ENCODE peak calls at places on chromosomes 1 and 21, in four cellular contexts. J is aorta, Z is esophagus squamous epithelium, V is neuronal stem cell. S is an unnamed sample. For H3K27me3 and H3K4me1, the result is how much of the 10 kb centered on the place peaks cover.

GRCh38 chr1:155001438-155001687 is 1.2 kb upstream of the ZBTB7B start:
- DNase-seq in J (no peak), Z (no peak), V (no peak), S (no peak)

GRCh38 chr1:100557606-100557953 is 19.6 kb downstream of the GPR88 start:
- DNase-seq in J (no peak), Z (no peak), V (no peak), S (no peak)

GRCh38 chr21:21631961-21632360 is 633.8 kb downstream of the NCAM2 start:
- DNase-seq in J (peak), Z (no peak), V (no peak), S (no peak)

GRCh38 chr1:111484391-111484790 is 10.6 kb downstream of the C1orf162 start:
- DNase-seq in J (no peak), Z (no peak), V (no peak), S (no peak)

GRCh38 chr1:30271401-30272287 is 451.7 kb downstream of the MATN1 start:
- DNase-seq in J (no peak), Z (no peak), V (no peak), S (no peak)

GRCh38 chr21:42733037-42733632 is 79.7 kb downstream of the PDE9A start:
- DNase-seq in J (no peak), Z (no peak), V (no peak), S (no peak)

GRCh38 chr1:47745725-47746609 is 251.2 kb downstream of the TRABD2B start:
- DNase-seq in J (no peak), Z (no peak), V (no peak), S (no peak)

GRCh38 chr1:111879086-111879485 is 110.4 kb downstream of the KCND3 start:
- DNase-seq in J (no peak), Z (no peak), V (no peak), S (no peak)

GRCh38 chr1:13732971-13733667 is 33.1 kb downstream of the PRDM2 start:
- DNase-seq in J (no peak), Z (no peak), V (no peak), S (no peak)

GRCh38 chr1:109880961-109881894 is 29.4 kb upstream of the CSF1 start:
- DNase-seq in J (no peak), Z (no peak), V (no peak), S (no peak)

GRCh38 chr1:208438262-208438661 is 194.1 kb upstream of the PLXNA2 start:
- DNase-seq in J (no peak), Z (no peak), V (no peak), S (no peak)

GRCh38 chr1:50251592-50252165 is 143.0 kb downstream of the ELAVL4 start:
- DNase-seq in J (no peak), Z (no peak), V (peak), S (no peak)

GRCh38 chr1:206108635-206109034 is 8.6 kb downstream of the AVPR1B start:
- DNase-seq in J (no peak), Z (no peak), V (no peak), S (no peak)

GRCh38 chr21:44579833-44580144 is 615 bp downstream of the KRTAP10-5 start:
- DNase-seq in J (no peak), Z (no peak), V (no peak), S (no peak)

GRCh38 chr1:203077367-203077766 is 8.4 kb downstream of the MYOG start:
- DNase-seq in J (no peak), Z (no peak), V (no peak), S (no peak)
- H3K27me3 ChIP-seq in J (under half), Z (under half), V (under half), S (under half)

GRCh38 chr21:38759286-38759872 is 46.4 kb upstream of the ETS2 start:
- DNase-seq in J (no peak), Z (no peak), V (no peak), S (no peak)

GRCh38 chr21:38753114-38754100 is 52.3 kb upstream of the ETS2 start:
- DNase-seq in J (no peak), Z (no peak), V (no peak), S (no peak)

GRCh38 chr21:38758815-38759214 is 46.9 kb upstream of the ETS2 start:
- DNase-seq in J (no peak), Z (no peak), V (no peak), S (no peak)

GRCh38 chr21:38760017-38760761 is 45.5 kb upstream of the ETS2 start:
- DNase-seq in J (no peak), Z (no peak), V (no peak), S (no peak)

DNA sequence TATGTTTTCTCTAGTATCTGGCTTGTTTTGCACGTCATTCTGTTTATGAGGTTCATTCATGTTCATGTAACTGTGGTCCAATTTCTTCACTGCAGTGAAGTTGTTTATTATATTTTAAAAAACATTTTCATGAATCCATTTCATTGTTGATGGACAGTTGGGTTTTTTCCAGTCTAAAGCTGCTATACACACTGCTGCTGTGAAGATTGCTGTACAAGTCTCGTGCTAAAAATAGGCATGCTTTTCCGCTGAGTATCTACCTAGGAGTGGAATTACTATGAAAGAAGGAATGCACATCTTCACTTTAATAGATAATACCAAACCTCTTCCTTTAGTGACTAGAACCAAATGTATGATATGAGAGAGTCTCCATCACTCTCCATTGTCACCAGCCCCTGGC is 49.0 kb upstream of the ETS2 start:
- DNase-seq in J (no peak), Z (no peak), V (no peak), S (no peak)
- H3K4me1 ChIP-seq in J (under half), Z (half or more), V (under half), S (under half)

GRCh38 chr1:243931957-243932356 is 81.9 kb upstream of the AKT3 start:
- DNase-seq in J (no peak), Z (no peak), V (no peak), S (no peak)
- H3K27me3 ChIP-seq in J (under half), Z (under half), V (under half), S (under half)

GRCh38 chr1:59696421-59697115 is 118.2 kb upstream of the HOOK1 start:
- DNase-seq in J (no peak), Z (no peak), V (no peak), S (no peak)
- H3K4me1 ChIP-seq in J (under half), Z (under half), V (under half), S (under half)

GRCh38 chr1:235679005-235679404 is 29.4 kb upstream of the GNG4 start:
- DNase-seq in J (no peak), Z (no peak), V (no peak), S (no peak)

GRCh38 chr1:235673981-235674380 is 24.4 kb upstream of the GNG4 start:
- DNase-seq in J (no peak), Z (no peak), V (no peak), S (no peak)

GRCh38 chr1:235671992-235672391 is 22.4 kb upstream of the GNG4 start:
- DNase-seq in J (no peak), Z (no peak), V (no peak), S (no peak)

GRCh38 chr1:235679644-235680043 is 30.1 kb upstream of the GNG4 start:
- DNase-seq in J (no peak), Z (no peak), V (no peak), S (no peak)

DNA sequence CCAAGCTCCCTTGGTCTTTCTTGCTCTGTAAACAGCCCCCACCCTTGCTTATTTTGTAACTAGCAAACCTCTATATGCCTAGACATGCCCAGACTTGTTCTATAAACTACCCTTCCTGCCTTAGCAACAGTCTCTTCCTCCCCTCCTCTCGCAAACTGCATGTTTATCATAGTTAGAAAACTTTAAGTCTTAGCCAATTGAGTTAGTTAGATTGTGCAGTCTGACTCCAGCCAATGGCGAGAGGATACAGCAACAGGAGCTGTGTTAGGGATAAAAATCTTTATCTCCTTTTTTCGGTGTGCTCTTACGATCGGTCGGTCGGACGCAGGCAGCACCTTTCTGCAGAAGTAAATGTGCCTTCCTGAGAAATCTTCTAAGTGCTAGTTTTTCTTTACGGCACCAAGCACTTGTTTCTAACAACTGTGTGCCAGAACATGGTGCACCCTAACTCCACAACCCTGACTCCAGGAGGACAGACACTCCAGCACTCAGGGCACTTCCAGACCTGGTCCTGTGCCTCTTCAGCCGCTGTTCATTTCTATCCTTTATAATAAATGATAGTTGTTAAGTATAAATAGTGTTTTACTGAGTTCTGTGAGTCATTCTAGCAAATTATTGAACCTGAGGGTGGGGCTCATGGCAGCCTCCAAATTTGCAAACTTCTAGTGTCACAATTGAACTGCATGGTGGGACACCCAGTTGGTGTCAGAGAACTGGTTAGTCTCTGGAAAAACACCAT is 25.7 kb upstream of the GNG4 start:
- DNase-seq in J (no peak), Z (no peak), V (no peak), S (no peak)
- H3K27me3 ChIP-seq in J (under half), Z (under half), V (under half), S (under half)

GRCh38 chr21:38989745-38990423 is 184.2 kb downstream of the ETS2 start:
- DNase-seq in J (no peak), Z (no peak), V (peak), S (no peak)
- H3K4me1 ChIP-seq in J (under half), Z (half or more), V (under half), S (under half)

DNA sequence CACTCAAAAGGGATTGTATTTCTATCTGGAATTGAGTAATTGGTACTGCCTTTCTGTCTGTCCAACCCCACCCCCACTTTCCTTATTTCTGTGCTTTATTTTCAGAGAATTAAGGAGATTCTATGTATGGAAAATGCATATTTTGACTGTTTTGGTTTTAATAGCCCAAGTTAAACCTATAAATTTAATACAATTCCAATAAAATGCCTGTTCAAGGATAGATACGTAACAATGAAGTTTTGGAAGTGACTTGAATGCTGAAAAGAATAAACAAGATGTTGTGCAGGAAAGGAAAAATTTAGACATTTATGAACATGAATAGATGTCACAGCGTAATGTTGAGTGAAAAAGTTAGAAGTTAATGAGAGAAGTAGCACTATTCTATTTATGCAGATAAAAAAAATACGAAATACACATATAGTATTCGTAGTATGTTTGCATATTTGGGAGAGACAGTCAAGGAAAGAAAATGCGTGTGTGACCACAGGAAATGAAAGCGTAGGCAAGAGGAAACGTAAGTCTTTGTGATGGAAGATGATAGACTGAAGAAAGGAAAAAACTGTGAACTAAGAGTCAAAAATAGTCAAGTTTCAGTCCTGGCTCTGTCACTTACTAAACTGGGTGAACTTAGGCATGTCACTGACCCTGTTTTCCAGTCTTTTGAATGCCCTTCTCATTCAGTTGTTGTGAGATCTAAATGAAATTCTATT is 62.1 kb downstream of the MEF2D start:
- DNase-seq in J (no peak), Z (no peak), V (no peak), S (no peak)
- H3K27me3 ChIP-seq in J (under half), Z (under half), V (under half), S (under half)